ENCODE peak calls at places on chromosome 12, in six cellular contexts. One of them, this sample, is unnamed.

GRCh38 chr12:124633269-124633953 is 66.0 kb upstream of the NCOR2 start:
- DNase-seq in A549: peak; percentile 85
- DNase-seq in prostate gland: no peak
- DNase-seq in HepG2: no peak
- DNase-seq in spleen: no peak
- DNase-seq in heart left ventricle: no peak
- DNase-seq in this sample: no peak

GRCh38 chr12:96196781-96197180 is 2.6 kb downstream of the ELK3 start:
- DNase-seq in A549: peak; percentile 29
- DNase-seq in prostate gland: no peak
- DNase-seq in HepG2: no peak
- DNase-seq in spleen: no peak
- DNase-seq in heart left ventricle: no peak
- DNase-seq in this sample: peak; percentile 42

GRCh38 chr12:47772094-47772660 is 861 bp upstream of the SLC48A1 start:
- DNase-seq in A549: no peak
- DNase-seq in prostate gland: no peak
- DNase-seq in HepG2: no peak
- DNase-seq in spleen: peak; percentile 67
- DNase-seq in heart left ventricle: no peak
- DNase-seq in this sample: no peak

GRCh38 chr12:1811281-1811947 is 9.0 kb upstream of the LRTM2 start:
- DNase-seq in A549: no peak
- DNase-seq in prostate gland: no peak
- DNase-seq in HepG2: peak; percentile 75
- DNase-seq in spleen: peak; percentile 78
- DNase-seq in heart left ventricle: no peak
- DNase-seq in this sample: no peak

GRCh38 chr12:76020281-76020680 is 11.3 kb downstream of the PHLDA1 start:
- DNase-seq in A549: peak; percentile 84
- DNase-seq in prostate gland: peak; percentile 14
- DNase-seq in HepG2: no peak
- DNase-seq in spleen: peak; percentile 78
- DNase-seq in heart left ventricle: no peak
- DNase-seq in this sample: no peak

GRCh38 chr12:92859650-92860386 is 69.3 kb downstream of the EEA1 start:
- DNase-seq in A549: no peak
- DNase-seq in prostate gland: no peak
- DNase-seq in HepG2: no peak
- DNase-seq in spleen: no peak
- DNase-seq in heart left ventricle: no peak
- DNase-seq in this sample: no peak

GRCh38 chr12:100058482-100059029 is 73.8 kb upstream of the ANKS1B start:
- DNase-seq in A549: peak; percentile 39
- DNase-seq in prostate gland: no peak
- DNase-seq in HepG2: no peak
- DNase-seq in spleen: no peak
- DNase-seq in heart left ventricle: no peak
- DNase-seq in this sample: no peak

GRCh38 chr12:6635375-6635855 is 344 bp downstream of the LPAR5 start:
- DNase-seq in A549: no peak
- DNase-seq in prostate gland: no peak
- DNase-seq in HepG2: no peak
- DNase-seq in spleen: peak; percentile 88
- DNase-seq in heart left ventricle: no peak
- DNase-seq in this sample: no peak

GRCh38 chr12:67943295-67943892 is 45.9 kb upstream of the IFNG-AS1 start:
- DNase-seq in A549: peak; percentile 67
- DNase-seq in prostate gland: peak; percentile 78
- DNase-seq in HepG2: peak; percentile 46
- DNase-seq in spleen: no peak
- DNase-seq in heart left ventricle: peak; percentile 63
- DNase-seq in this sample: peak; percentile 77

GRCh38 chr12:70660620-70661219 is 23.5 kb upstream of the PTPRB start:
- DNase-seq in A549: peak; percentile 54
- DNase-seq in prostate gland: no peak
- DNase-seq in HepG2: no peak
- DNase-seq in spleen: no peak
- DNase-seq in heart left ventricle: peak; percentile 52
- DNase-seq in this sample: peak; percentile 36

DNA sequence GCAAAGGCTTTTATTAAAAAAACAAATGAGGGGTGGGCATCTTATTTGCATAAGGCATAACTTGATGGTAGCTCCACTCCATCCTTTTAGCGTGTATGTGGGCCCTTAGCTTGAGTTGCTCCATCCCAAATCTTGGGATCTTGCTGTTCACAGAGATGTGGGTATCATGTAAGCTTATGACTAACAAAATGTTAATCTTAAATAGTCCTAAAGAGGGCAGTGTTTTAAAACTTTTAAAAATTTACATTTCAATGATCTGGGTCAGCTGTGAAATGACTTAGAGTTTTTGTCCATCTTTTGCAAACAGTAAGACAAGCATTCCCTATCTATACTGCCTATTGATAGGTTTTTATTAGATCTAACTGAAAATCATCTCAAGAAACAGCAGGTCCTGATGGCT is 86.0 kb downstream of the SLCO1A2 start:
- DNase-seq in A549: peak; percentile 11
- DNase-seq in prostate gland: no peak
- DNase-seq in HepG2: no peak
- DNase-seq in spleen: no peak
- DNase-seq in heart left ventricle: no peak
- DNase-seq in this sample: no peak
- TF ChIP-seq CTCF in A549: peak; percentile 36
- TF ChIP-seq CTCF in prostate gland: no peak
- TF ChIP-seq CTCF in HepG2: peak; percentile 7
- TF ChIP-seq CTCF in spleen: no peak
- TF ChIP-seq CTCF in heart left ventricle: no peak
- TF ChIP-seq CTCF in this sample: no peak

GRCh38 chr12:105420046-105420445 is 89.6 kb downstream of the C12orf75 start:
- DNase-seq in A549: no peak
- DNase-seq in prostate gland: no peak
- DNase-seq in HepG2: no peak
- DNase-seq in spleen: no peak
- DNase-seq in heart left ventricle: no peak
- DNase-seq in this sample: no peak

GRCh38 chr12:105418821-105419291 is 88.4 kb downstream of the C12orf75 start:
- DNase-seq in A549: no peak
- DNase-seq in prostate gland: no peak
- DNase-seq in HepG2: no peak
- DNase-seq in spleen: no peak
- DNase-seq in heart left ventricle: no peak
- DNase-seq in this sample: no peak

GRCh38 chr12:105417732-105418131 is 87.2 kb downstream of the C12orf75 start:
- DNase-seq in A549: no peak
- DNase-seq in prostate gland: no peak
- DNase-seq in HepG2: no peak
- DNase-seq in spleen: no peak
- DNase-seq in heart left ventricle: no peak
- DNase-seq in this sample: no peak

GRCh38 chr12:105419606-105420005 is 89.1 kb downstream of the C12orf75 start:
- DNase-seq in A549: no peak
- DNase-seq in prostate gland: no peak
- DNase-seq in HepG2: no peak
- DNase-seq in spleen: no peak
- DNase-seq in heart left ventricle: no peak
- DNase-seq in this sample: no peak

GRCh38 chr12:105418232-105418631 is 87.7 kb downstream of the C12orf75 start:
- DNase-seq in A549: peak; percentile 79
- DNase-seq in prostate gland: no peak
- DNase-seq in HepG2: no peak
- DNase-seq in spleen: no peak
- DNase-seq in heart left ventricle: no peak
- DNase-seq in this sample: no peak
- H3K27ac ChIP-seq in A549: no peak overlapping the region
- H3K27ac ChIP-seq in prostate gland: no peak overlapping the region
- H3K27ac ChIP-seq in HepG2: no peak overlapping the region
- H3K27ac ChIP-seq in spleen: no peak overlapping the region
- H3K27ac ChIP-seq in heart left ventricle: no peak overlapping the region
- H3K27ac ChIP-seq in this sample: no peak overlapping the region

DNA sequence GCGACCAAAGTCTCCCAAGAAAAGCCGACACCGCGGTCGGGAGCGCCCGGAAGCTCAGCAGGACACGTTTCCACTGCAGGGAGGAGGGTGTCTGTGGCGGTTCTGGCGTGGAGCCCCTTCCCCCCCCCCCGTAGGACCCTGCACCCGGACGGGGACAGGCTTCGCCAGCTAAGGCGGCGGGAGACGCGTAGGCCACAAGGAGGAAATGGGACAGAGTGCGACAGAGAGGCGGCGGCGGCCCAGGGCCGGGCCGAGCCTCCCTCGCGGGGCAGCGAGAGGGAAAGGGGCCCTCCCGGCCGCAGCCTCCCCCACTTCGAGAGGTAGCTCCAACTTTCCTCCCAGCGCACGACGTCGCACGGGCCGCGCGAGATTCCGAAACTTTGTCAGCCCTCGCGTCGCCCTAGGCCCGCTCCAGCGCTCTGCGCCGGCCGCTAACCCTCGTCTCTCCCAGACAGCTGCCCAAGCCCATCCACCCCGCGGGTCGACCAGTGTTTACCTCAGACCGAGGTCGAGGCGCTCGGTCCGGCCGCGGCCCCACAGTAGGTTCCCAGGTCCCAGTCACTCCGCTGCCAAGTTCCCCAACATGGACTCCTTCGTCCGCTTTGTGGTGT is 412 bp downstream of the SCAF11 start:
- DNase-seq in A549: peak; percentile 63
- DNase-seq in prostate gland: peak; percentile 60
- DNase-seq in HepG2: peak; percentile 45
- DNase-seq in spleen: peak; percentile 93
- DNase-seq in heart left ventricle: peak; percentile 74
- DNase-seq in this sample: peak; percentile 58
- TF ChIP-seq POLR2A in A549: peak; percentile 27
- TF ChIP-seq POLR2A in prostate gland: peak; percentile 41
- TF ChIP-seq POLR2A in HepG2: peak; percentile 65
- TF ChIP-seq POLR2A in spleen: no peak
- TF ChIP-seq POLR2A in heart left ventricle: peak; percentile 8
- TF ChIP-seq POLR2A in this sample: no peak

GRCh38 chr12:55443776-55444175 is at the start of gene OR6C2:
- DNase-seq in A549: no peak
- DNase-seq in prostate gland: no peak
- DNase-seq in HepG2: no peak
- DNase-seq in spleen: no peak
- DNase-seq in heart left ventricle: no peak
- DNase-seq in this sample: no peak

DNA sequence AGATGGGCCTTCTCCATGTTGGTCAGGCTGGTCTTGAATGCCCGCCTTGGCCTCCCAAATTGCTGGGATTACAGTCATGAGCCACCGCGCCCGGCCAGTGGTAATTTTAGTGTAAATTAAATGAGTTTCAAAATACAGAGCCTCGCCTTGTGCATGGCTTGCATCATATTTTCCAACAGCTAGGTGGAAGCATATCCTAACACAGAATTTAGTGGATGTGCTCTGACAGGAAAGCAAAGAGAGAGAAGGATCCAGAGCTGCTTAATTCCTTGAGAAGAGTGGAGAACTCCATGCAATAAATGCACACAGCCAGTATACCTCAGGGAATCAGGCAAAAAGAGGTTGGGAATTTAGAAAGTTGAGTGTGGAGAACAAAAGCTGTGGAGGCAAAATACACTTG is 2.5 kb downstream of the OR6C2 start:
- DNase-seq in A549: no peak
- DNase-seq in prostate gland: no peak
- DNase-seq in HepG2: peak; percentile 29
- DNase-seq in spleen: no peak
- DNase-seq in heart left ventricle: no peak
- DNase-seq in this sample: no peak
- TF ChIP-seq CTCF in A549: no peak
- TF ChIP-seq CTCF in prostate gland: no peak
- TF ChIP-seq CTCF in HepG2: peak; percentile 77
- TF ChIP-seq CTCF in spleen: no peak
- TF ChIP-seq CTCF in heart left ventricle: no peak
- TF ChIP-seq CTCF in this sample: no peak

DNA sequence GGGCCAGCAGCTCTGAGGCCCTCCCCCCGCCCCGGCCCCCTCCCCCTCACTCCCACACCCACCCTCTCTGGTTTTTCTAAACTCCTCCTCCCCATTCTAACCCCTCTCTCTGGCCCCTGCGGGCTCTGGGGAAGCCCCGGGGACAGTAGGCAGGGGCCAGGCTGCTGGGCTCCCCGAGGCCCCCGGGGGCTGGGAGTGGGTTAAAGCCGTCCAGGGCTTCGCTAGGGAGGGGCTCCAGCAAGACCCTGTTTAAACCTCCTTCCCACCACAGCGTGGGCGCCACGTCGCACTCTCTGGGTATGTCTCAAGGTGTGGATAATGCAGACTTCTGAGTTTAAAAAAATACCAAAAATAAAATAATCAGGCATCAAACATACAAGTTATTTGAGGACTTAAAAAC is 51.4 kb downstream of the GALNT9 start:
- DNase-seq in A549: no peak
- DNase-seq in prostate gland: no peak
- DNase-seq in HepG2: no peak
- DNase-seq in spleen: no peak
- DNase-seq in heart left ventricle: no peak
- DNase-seq in this sample: no peak
- H3K27ac ChIP-seq in A549: no peak overlapping the region
- H3K27ac ChIP-seq in prostate gland: no peak overlapping the region
- H3K27ac ChIP-seq in HepG2: no peak overlapping the region
- H3K27ac ChIP-seq in spleen: no peak overlapping the region
- H3K27ac ChIP-seq in heart left ventricle: no peak overlapping the region
- H3K27ac ChIP-seq in this sample: no peak overlapping the region

GRCh38 chr12:54017845-54018607 is 9.2 kb downstream of the HOXC8 start:
- DNase-seq in A549: peak; percentile 93
- DNase-seq in prostate gland: no peak
- DNase-seq in HepG2: no peak
- DNase-seq in spleen: peak; percentile 93
- DNase-seq in heart left ventricle: peak; percentile 38
- DNase-seq in this sample: peak; percentile 62
- TF ChIP-seq POLR2A in A549: peak; percentile 40
- TF ChIP-seq POLR2A in prostate gland: no peak
- TF ChIP-seq POLR2A in HepG2: no peak
- TF ChIP-seq POLR2A in spleen: no peak
- TF ChIP-seq POLR2A in heart left ventricle: no peak
- TF ChIP-seq POLR2A in this sample: peak; percentile 39

GRCh38 chr12:131436922-131437705 is 273.8 kb upstream of the SFSWAP start:
- DNase-seq in A549: no peak
- DNase-seq in prostate gland: no peak
- DNase-seq in HepG2: no peak
- DNase-seq in spleen: peak; percentile 46
- DNase-seq in heart left ventricle: no peak
- DNase-seq in this sample: no peak
- TF ChIP-seq CTCF in A549: no peak
- TF ChIP-seq CTCF in prostate gland: no peak
- TF ChIP-seq CTCF in HepG2: no peak
- TF ChIP-seq CTCF in spleen: no peak
- TF ChIP-seq CTCF in heart left ventricle: no peak
- TF ChIP-seq CTCF in this sample: no peak